ENCODE peak calls at places on chromosomes 4 and X, in nine cellular contexts. One of them, this sample, is unnamed. For H3K4me1, the result is how much of the 10 kb centered on the place peaks cover.

GRCh38 chr4:143036443-143036842 is 148.3 kb upstream of the USP38 start:
- DNase-seq in PC-3: no peak
- DNase-seq in SK-N-SH: no peak
- DNase-seq in GM23338: no peak
- DNase-seq in GM23248: no peak
- DNase-seq in HCT116: no peak
- DNase-seq in neural progenitor cell: no peak
- DNase-seq in MM.1S: no peak
- DNase-seq in OCI-LY7: no peak
- DNase-seq in this sample: no peak

GRCh38 chr4:123505457-123506310 is 109.1 kb downstream of the SPRY1 start:
- DNase-seq in PC-3: peak
- DNase-seq in SK-N-SH: peak
- DNase-seq in GM23338: peak
- DNase-seq in GM23248: peak
- DNase-seq in HCT116: no peak
- DNase-seq in neural progenitor cell: peak
- DNase-seq in MM.1S: no peak
- DNase-seq in OCI-LY7: peak
- DNase-seq in this sample: peak

GRCh38 chr4:139835006-139835405 is 169.4 kb downstream of the MGST2 start:
- DNase-seq in PC-3: no peak
- DNase-seq in SK-N-SH: no peak
- DNase-seq in GM23338: no peak
- DNase-seq in GM23248: no peak
- DNase-seq in HCT116: no peak
- DNase-seq in neural progenitor cell: no peak
- DNase-seq in MM.1S: no peak
- DNase-seq in OCI-LY7: no peak
- DNase-seq in this sample: no peak

GRCh38 chrX:111568356-111568755 is 56.9 kb downstream of the SERTM2 start:
- DNase-seq in PC-3: peak
- DNase-seq in SK-N-SH: peak
- DNase-seq in GM23338: peak
- DNase-seq in GM23248: peak
- DNase-seq in HCT116: peak
- DNase-seq in neural progenitor cell: peak
- DNase-seq in MM.1S: no peak
- DNase-seq in OCI-LY7: no peak
- DNase-seq in this sample: peak

GRCh38 chr4:48268956-48269860 is at the start of gene TEC:
- DNase-seq in PC-3: peak
- DNase-seq in SK-N-SH: peak
- DNase-seq in GM23338: peak
- DNase-seq in GM23248: peak
- DNase-seq in HCT116: peak
- DNase-seq in neural progenitor cell: peak
- DNase-seq in MM.1S: peak
- DNase-seq in OCI-LY7: peak
- DNase-seq in this sample: peak

GRCh38 chrX:143025628-143026027 is at the start of gene SPANXN4:
- DNase-seq in PC-3: no peak
- DNase-seq in SK-N-SH: no peak
- DNase-seq in GM23338: peak
- DNase-seq in GM23248: no peak
- DNase-seq in HCT116: no peak
- DNase-seq in neural progenitor cell: no peak
- DNase-seq in MM.1S: no peak
- DNase-seq in OCI-LY7: no peak
- DNase-seq in this sample: no peak

GRCh38 chr4:1793496-1793840 is 375 bp downstream of the FGFR3 start:
- DNase-seq in PC-3: peak
- DNase-seq in SK-N-SH: peak
- DNase-seq in GM23338: peak
- DNase-seq in GM23248: peak
- DNase-seq in HCT116: no peak
- DNase-seq in neural progenitor cell: peak
- DNase-seq in MM.1S: peak
- DNase-seq in OCI-LY7: no peak
- DNase-seq in this sample: peak

GRCh38 chrX:13923845-13924244 is 105.8 kb downstream of the GEMIN8 start:
- DNase-seq in PC-3: peak
- DNase-seq in SK-N-SH: no peak
- DNase-seq in GM23338: no peak
- DNase-seq in GM23248: no peak
- DNase-seq in HCT116: no peak
- DNase-seq in neural progenitor cell: no peak
- DNase-seq in MM.1S: no peak
- DNase-seq in OCI-LY7: no peak
- DNase-seq in this sample: no peak

GRCh38 chrX:148659481-148659880 is 159.1 kb downstream of the AFF2 start:
- DNase-seq in PC-3: no peak
- DNase-seq in SK-N-SH: no peak
- DNase-seq in GM23338: no peak
- DNase-seq in GM23248: no peak
- DNase-seq in HCT116: no peak
- DNase-seq in neural progenitor cell: no peak
- DNase-seq in MM.1S: no peak
- DNase-seq in OCI-LY7: no peak
- DNase-seq in this sample: no peak

GRCh38 chrX:40897768-40898167 is 162.4 kb upstream of the MED14 start:
- DNase-seq in PC-3: no peak
- DNase-seq in SK-N-SH: no peak
- DNase-seq in GM23338: no peak
- DNase-seq in GM23248: no peak
- DNase-seq in HCT116: no peak
- DNase-seq in neural progenitor cell: no peak
- DNase-seq in MM.1S: peak
- DNase-seq in OCI-LY7: no peak
- DNase-seq in this sample: no peak

GRCh38 chrX:148498067-148498466 is 2.4 kb upstream of the AFF2 start:
- DNase-seq in PC-3: no peak
- DNase-seq in SK-N-SH: no peak
- DNase-seq in GM23338: no peak
- DNase-seq in GM23248: no peak
- DNase-seq in HCT116: no peak
- DNase-seq in neural progenitor cell: no peak
- DNase-seq in MM.1S: no peak
- DNase-seq in OCI-LY7: no peak
- DNase-seq in this sample: no peak

GRCh38 chrX:79130857-79131256 is 13.6 kb upstream of the GPR174 start:
- DNase-seq in PC-3: no peak
- DNase-seq in SK-N-SH: no peak
- DNase-seq in GM23338: peak
- DNase-seq in GM23248: no peak
- DNase-seq in HCT116: no peak
- DNase-seq in neural progenitor cell: no peak
- DNase-seq in MM.1S: no peak
- DNase-seq in OCI-LY7: no peak
- DNase-seq in this sample: no peak

GRCh38 chr4:89303177-89303576 is 4.4 kb downstream of the GPRIN3 start:
- DNase-seq in PC-3: no peak
- DNase-seq in SK-N-SH: no peak
- DNase-seq in GM23338: no peak
- DNase-seq in GM23248: no peak
- DNase-seq in HCT116: no peak
- DNase-seq in neural progenitor cell: no peak
- DNase-seq in MM.1S: peak
- DNase-seq in OCI-LY7: no peak
- DNase-seq in this sample: no peak

GRCh38 chrX:17521871-17522693 is 147.1 kb downstream of the NHS start:
- DNase-seq in PC-3: peak
- DNase-seq in SK-N-SH: peak
- DNase-seq in GM23338: peak
- DNase-seq in GM23248: peak
- DNase-seq in HCT116: peak
- DNase-seq in neural progenitor cell: peak
- DNase-seq in MM.1S: no peak
- DNase-seq in OCI-LY7: no peak
- DNase-seq in this sample: peak

GRCh38 chr4:10173039-10173753 is 56.6 kb upstream of the WDR1 start:
- DNase-seq in PC-3: no peak
- DNase-seq in SK-N-SH: no peak
- DNase-seq in GM23338: no peak
- DNase-seq in GM23248: peak
- DNase-seq in HCT116: no peak
- DNase-seq in neural progenitor cell: no peak
- DNase-seq in MM.1S: no peak
- DNase-seq in OCI-LY7: no peak
- DNase-seq in this sample: peak

GRCh38 chr4:10171055-10171454 is 54.5 kb upstream of the WDR1 start:
- DNase-seq in PC-3: no peak
- DNase-seq in SK-N-SH: no peak
- DNase-seq in GM23338: no peak
- DNase-seq in GM23248: no peak
- DNase-seq in HCT116: no peak
- DNase-seq in neural progenitor cell: no peak
- DNase-seq in MM.1S: no peak
- DNase-seq in OCI-LY7: no peak
- DNase-seq in this sample: no peak

GRCh38 chr4:10173754-10174749 is 57.5 kb upstream of the WDR1 start:
- DNase-seq in PC-3: peak
- DNase-seq in SK-N-SH: no peak
- DNase-seq in GM23338: no peak
- DNase-seq in GM23248: no peak
- DNase-seq in HCT116: no peak
- DNase-seq in neural progenitor cell: no peak
- DNase-seq in MM.1S: no peak
- DNase-seq in OCI-LY7: no peak
- DNase-seq in this sample: peak

GRCh38 chr4:10169839-10170387 is 53.3 kb upstream of the WDR1 start:
- DNase-seq in PC-3: no peak
- DNase-seq in SK-N-SH: no peak
- DNase-seq in GM23338: peak
- DNase-seq in GM23248: no peak
- DNase-seq in HCT116: no peak
- DNase-seq in neural progenitor cell: no peak
- DNase-seq in MM.1S: no peak
- DNase-seq in OCI-LY7: no peak
- DNase-seq in this sample: no peak

GRCh38 chr4:10172278-10173038 is 55.9 kb upstream of the WDR1 start:
- DNase-seq in PC-3: no peak
- DNase-seq in SK-N-SH: no peak
- DNase-seq in GM23338: no peak
- DNase-seq in GM23248: no peak
- DNase-seq in HCT116: no peak
- DNase-seq in neural progenitor cell: no peak
- DNase-seq in MM.1S: no peak
- DNase-seq in OCI-LY7: no peak
- DNase-seq in this sample: no peak
- TF ChIP-seq EZH2phosphoT487 in PC-3: no peak
- TF ChIP-seq EZH2phosphoT487 in SK-N-SH: no peak
- TF ChIP-seq EZH2phosphoT487 in GM23338: no peak
- TF ChIP-seq EZH2phosphoT487 in GM23248: no peak
- TF ChIP-seq EZH2phosphoT487 in HCT116: no peak
- TF ChIP-seq EZH2phosphoT487 in neural progenitor cell: no peak
- TF ChIP-seq EZH2phosphoT487 in MM.1S: no peak
- TF ChIP-seq EZH2phosphoT487 in OCI-LY7: no peak
- TF ChIP-seq EZH2phosphoT487 in this sample: no peak

GRCh38 chrX:115560978-115561604 is at the start of gene PLS3:
- DNase-seq in PC-3: peak
- DNase-seq in SK-N-SH: peak
- DNase-seq in GM23338: peak
- DNase-seq in GM23248: peak
- DNase-seq in HCT116: peak
- DNase-seq in neural progenitor cell: peak
- DNase-seq in MM.1S: peak
- DNase-seq in OCI-LY7: no peak
- DNase-seq in this sample: peak
- H2AFZ ChIP-seq in PC-3: peak
- H2AFZ ChIP-seq in SK-N-SH: peak
- H2AFZ ChIP-seq in GM23338: no peak
- H2AFZ ChIP-seq in GM23248: peak
- H2AFZ ChIP-seq in HCT116: peak
- H2AFZ ChIP-seq in neural progenitor cell: peak
- H2AFZ ChIP-seq in MM.1S: peak
- H2AFZ ChIP-seq in OCI-LY7: no peak
- H2AFZ ChIP-seq in this sample: peak

GRCh38 chr4:6694177-6694901 is 661 bp downstream of the S100P start:
- DNase-seq in PC-3: no peak
- DNase-seq in SK-N-SH: peak
- DNase-seq in GM23338: no peak
- DNase-seq in GM23248: no peak
- DNase-seq in HCT116: no peak
- DNase-seq in neural progenitor cell: no peak
- DNase-seq in MM.1S: no peak
- DNase-seq in OCI-LY7: no peak
- DNase-seq in this sample: no peak

GRCh38 chr4:6692379-6692778 is 1.3 kb upstream of the S100P start:
- DNase-seq in PC-3: no peak
- DNase-seq in SK-N-SH: no peak
- DNase-seq in GM23338: no peak
- DNase-seq in GM23248: no peak
- DNase-seq in HCT116: no peak
- DNase-seq in neural progenitor cell: no peak
- DNase-seq in MM.1S: no peak
- DNase-seq in OCI-LY7: no peak
- DNase-seq in this sample: no peak

GRCh38 chr4:6695660-6696581 is 2.2 kb downstream of the S100P start:
- DNase-seq in PC-3: peak
- DNase-seq in SK-N-SH: peak
- DNase-seq in GM23338: no peak
- DNase-seq in GM23248: no peak
- DNase-seq in HCT116: no peak
- DNase-seq in neural progenitor cell: no peak
- DNase-seq in MM.1S: no peak
- DNase-seq in OCI-LY7: no peak
- DNase-seq in this sample: peak

GRCh38 chr4:6693274-6694176 is at the start of gene S100P:
- DNase-seq in PC-3: peak
- DNase-seq in SK-N-SH: no peak
- DNase-seq in GM23338: no peak
- DNase-seq in GM23248: no peak
- DNase-seq in HCT116: no peak
- DNase-seq in neural progenitor cell: no peak
- DNase-seq in MM.1S: no peak
- DNase-seq in OCI-LY7: no peak
- DNase-seq in this sample: peak

GRCh38 chr4:6692806-6693205 is 872 bp upstream of the S100P start:
- DNase-seq in PC-3: peak
- DNase-seq in SK-N-SH: no peak
- DNase-seq in GM23338: no peak
- DNase-seq in GM23248: peak
- DNase-seq in HCT116: no peak
- DNase-seq in neural progenitor cell: no peak
- DNase-seq in MM.1S: no peak
- DNase-seq in OCI-LY7: no peak
- DNase-seq in this sample: peak
- H3K4me1 ChIP-seq in PC-3: half or more
- H3K4me1 ChIP-seq in SK-N-SH: under half
- H3K4me1 ChIP-seq in GM23338: under half
- H3K4me1 ChIP-seq in GM23248: under half
- H3K4me1 ChIP-seq in HCT116: under half
- H3K4me1 ChIP-seq in neural progenitor cell: under half
- H3K4me1 ChIP-seq in MM.1S: under half
- H3K4me1 ChIP-seq in OCI-LY7: under half
- H3K4me1 ChIP-seq in this sample: half or more

DNA sequence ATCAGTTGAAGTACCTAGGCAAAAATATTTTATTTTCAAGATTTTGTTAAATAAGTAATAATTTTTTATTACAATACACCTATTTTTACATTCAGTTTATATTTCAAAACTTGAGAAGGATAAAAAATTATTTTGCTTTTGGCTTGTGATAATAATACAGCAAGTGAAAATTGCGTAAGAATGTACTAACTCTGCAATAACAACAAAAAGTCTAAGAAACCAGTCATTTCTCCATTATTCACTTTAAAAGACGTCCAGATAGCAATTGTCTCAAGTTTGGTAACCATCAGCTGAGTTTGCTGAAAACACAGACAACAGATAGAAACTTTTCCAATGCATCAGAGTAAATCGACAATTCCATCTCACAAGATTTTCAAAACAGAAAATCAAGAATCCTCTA is 12.1 kb downstream of the CXCL8 start:
- DNase-seq in PC-3: no peak
- DNase-seq in SK-N-SH: no peak
- DNase-seq in GM23338: no peak
- DNase-seq in GM23248: no peak
- DNase-seq in HCT116: no peak
- DNase-seq in neural progenitor cell: no peak
- DNase-seq in MM.1S: no peak
- DNase-seq in OCI-LY7: no peak
- DNase-seq in this sample: no peak
- TF ChIP-seq EZH2phosphoT487 in PC-3: no peak
- TF ChIP-seq EZH2phosphoT487 in SK-N-SH: no peak
- TF ChIP-seq EZH2phosphoT487 in GM23338: no peak
- TF ChIP-seq EZH2phosphoT487 in GM23248: no peak
- TF ChIP-seq EZH2phosphoT487 in HCT116: no peak
- TF ChIP-seq EZH2phosphoT487 in neural progenitor cell: no peak
- TF ChIP-seq EZH2phosphoT487 in MM.1S: no peak
- TF ChIP-seq EZH2phosphoT487 in OCI-LY7: no peak
- TF ChIP-seq EZH2phosphoT487 in this sample: no peak